ENCODE peak calls at places on chromosome 13, in four cellular contexts. P is K562, H is GM12878, G is HepG2. X is an unnamed sample.

GRCh38 chr13:40376296-40376849 is 290.1 kb downstream of the FOXO1 start:
- DNase-seq in P (no peak), G (no peak), H (no peak), X (no peak)

GRCh38 chr13:40611004-40611403 is 55.4 kb downstream of the FOXO1 start:
- DNase-seq in G (no peak), P (no peak), H (no peak), X (no peak)

GRCh38 chr13:107205318-107206112 is 637.6 kb upstream of the ARGLU1 start:
- DNase-seq in P (peak), H (no peak), G (peak), X (peak)

GRCh38 chr13:113967729-113968462 is 6.0 kb downstream of the C13orf46 start:
- DNase-seq in H (no peak), G (no peak), P (no peak), X (no peak)

GRCh38 chr13:110008816-110009215 is 222.4 kb upstream of the IRS2 start:
- DNase-seq in H (no peak), G (no peak), P (no peak), X (no peak)

GRCh38 chr13:110676511-110677204 is 29.3 kb downstream of the CARS2 start:
- DNase-seq in G (no peak), H (peak), P (no peak), X (no peak)

GRCh38 chr13:44273991-44274810 is 99.4 kb upstream of the SERP2 start:
- DNase-seq in P (no peak), H (no peak), G (no peak), X (no peak)

GRCh38 chr13:69324109-69324886 is 783.3 kb upstream of the ATXN8OS start:
- DNase-seq in P (no peak), H (no peak), G (peak), X (no peak)

GRCh38 chr13:67481445-67481844 is 251.3 kb upstream of the PCDH9 start:
- DNase-seq in H (no peak), P (no peak), G (no peak), X (no peak)

GRCh38 chr13:101150998-101151397 is 265.3 kb downstream of the NALCN start:
- DNase-seq in G (no peak), P (no peak), H (no peak), X (no peak)

GRCh38 chr13:40206241-40207109 is 460.0 kb downstream of the FOXO1 start:
- DNase-seq in H (peak), G (no peak), P (no peak), X (no peak)

GRCh38 chr13:22357132-22357531 is 686.3 kb downstream of the FGF9 start:
- DNase-seq in G (no peak), P (no peak), H (no peak), X (no peak)

GRCh38 chr13:51502206-51502651 is 49.4 kb upstream of the INTS6 start:
- DNase-seq in P (no peak), G (no peak), H (peak), X (no peak)

GRCh38 chr13:45361596-45362206 is 20.7 kb upstream of the TPT1 start:
- DNase-seq in H (no peak), G (no peak), P (peak), X (no peak)

GRCh38 chr13:26036383-26036782 is 15.4 kb downstream of the SHISA2 start:
- DNase-seq in P (no peak), G (no peak), H (no peak), X (no peak)

DNA sequence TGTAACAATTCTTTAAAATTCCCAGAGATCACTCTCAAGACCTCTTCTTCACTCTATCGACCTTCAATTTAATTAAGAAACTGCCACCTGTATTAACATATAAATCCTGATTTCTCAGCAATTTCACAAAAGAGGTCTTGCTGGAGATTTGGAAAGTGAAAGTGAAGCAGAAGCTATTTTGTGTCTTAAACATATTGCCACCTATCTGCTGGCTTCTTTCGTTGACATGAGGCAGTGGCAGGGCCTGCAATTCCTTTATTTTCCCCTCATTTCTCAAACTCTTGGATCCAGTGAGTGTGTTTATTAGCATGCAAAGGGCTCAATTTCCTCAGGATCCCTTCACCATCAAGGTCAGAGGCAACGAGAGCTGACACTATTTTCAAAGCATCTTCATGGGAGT is 780.2 kb upstream of the SLITRK1 start:
- DNase-seq in P (no peak), H (no peak), G (no peak), X (no peak)
- TF ChIP-seq TCF7 in P (no peak), H (no peak), G (no peak), X (no peak)

GRCh38 chr13:94824601-94825000 is 112.3 kb upstream of the SOX21 start:
- DNase-seq in P (no peak), G (no peak), H (no peak), X (no peak)

GRCh38 chr13:94829801-94830200 is 117.5 kb upstream of the SOX21 start:
- DNase-seq in P (no peak), G (no peak), H (no peak), X (no peak)

GRCh38 chr13:94829201-94829600 is 116.9 kb upstream of the SOX21 start:
- DNase-seq in G (no peak), P (no peak), H (no peak), X (no peak)

GRCh38 chr13:94822356-94822755 is 110.0 kb upstream of the SOX21 start:
- DNase-seq in G (no peak), H (no peak), P (no peak), X (no peak)

GRCh38 chr13:94825507-94825906 is 113.2 kb upstream of the SOX21 start:
- DNase-seq in H (no peak), P (no peak), G (no peak), X (peak)
- TF ChIP-seq CREB1 in H (no peak), P (no peak), G (no peak), X (no peak)

GRCh38 chr13:108859202-108860012 is 230.0 kb downstream of the MYO16 start:
- DNase-seq in H (no peak), G (no peak), P (no peak), X (no peak)
- TF ChIP-seq TCF7 in H (no peak), G (no peak), P (no peak), X (no peak)

GRCh38 chr13:24279706-24280105 is 29.7 kb upstream of the C1QTNF9 start:
- DNase-seq in G (no peak), P (no peak), H (no peak), X (no peak)

GRCh38 chr13:24281188-24282008 is 28.0 kb upstream of the C1QTNF9 start:
- DNase-seq in G (no peak), P (no peak), H (no peak), X (no peak)

GRCh38 chr13:24280722-24281121 is 28.7 kb upstream of the C1QTNF9 start:
- DNase-seq in G (no peak), P (no peak), H (peak), X (no peak)

GRCh38 chr13:24277721-24278120 is 31.7 kb upstream of the C1QTNF9 start:
- DNase-seq in P (no peak), H (no peak), G (no peak), X (no peak)

DNA sequence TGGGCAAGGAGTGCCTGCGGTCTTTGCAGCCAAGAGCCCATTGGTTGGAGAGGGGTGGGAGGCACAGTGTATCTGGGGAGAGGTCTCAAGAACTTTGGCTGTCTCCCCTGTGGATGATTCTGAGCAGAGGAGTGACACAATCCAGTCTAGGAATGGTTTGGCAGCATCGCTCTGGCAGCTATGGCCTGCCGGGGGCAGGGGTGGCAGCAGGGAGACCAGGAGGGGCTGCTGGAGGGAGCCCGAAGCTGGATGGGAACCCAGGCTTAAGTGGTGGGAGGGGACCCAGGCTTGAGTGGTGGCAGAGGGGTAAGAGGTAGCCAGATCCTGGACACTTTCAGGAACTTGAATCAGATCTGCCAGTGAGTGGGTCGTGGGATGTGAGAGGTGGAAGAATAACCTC is 30.1 kb upstream of the C1QTNF9 start:
- DNase-seq in G (no peak), H (no peak), P (no peak), X (no peak)
- TF ChIP-seq CREB1 in G (no peak), H (no peak), P (no peak), X (no peak)

GRCh38 chr13:98525852-98526512 is 50.9 kb downstream of the STK24 start:
- DNase-seq in H (no peak), P (no peak), G (no peak), X (no peak)
- TF ChIP-seq TCF7 in H (no peak), P (no peak), G (no peak), X (no peak)

GRCh38 chr13:91596832-91597231 is 198.4 kb downstream of the GPC5 start:
- DNase-seq in H (no peak), P (no peak), G (no peak), X (no peak)

GRCh38 chr13:91601807-91602206 is 203.4 kb downstream of the GPC5 start:
- DNase-seq in G (no peak), H (no peak), P (no peak), X (no peak)

GRCh38 chr13:91595677-91596076 is 197.3 kb downstream of the GPC5 start:
- DNase-seq in G (no peak), H (no peak), P (no peak), X (no peak)

GRCh38 chr13:91598655-91599054 is 200.2 kb downstream of the GPC5 start:
- DNase-seq in P (no peak), H (no peak), G (no peak), X (no peak)

GRCh38 chr13:91601273-91601672 is 202.9 kb downstream of the GPC5 start:
- DNase-seq in H (no peak), P (no peak), G (no peak), X (no peak)
- TF ChIP-seq CREB1 in H (no peak), P (no peak), G (no peak), X (no peak)

GRCh38 chr13:108269601-108270328 is at the start of gene TNFSF13B:
- DNase-seq in P (no peak), G (peak), H (peak), X (peak)
- TF ChIP-seq TCF7 in P (no peak), G (no peak), H (peak), X (no peak)

GRCh38 chr13:85381082-85381481 is 418.1 kb downstream of the SLITRK6 start:
- DNase-seq in P (no peak), H (no peak), G (no peak), X (no peak)

GRCh38 chr13:85377783-85378182 is 421.4 kb downstream of the SLITRK6 start:
- DNase-seq in P (no peak), G (no peak), H (no peak), X (no peak)

GRCh38 chr13:85383291-85383690 is 415.9 kb downstream of the SLITRK6 start:
- DNase-seq in H (no peak), G (no peak), P (no peak), X (no peak)

GRCh38 chr13:85379991-85380390 is 419.2 kb downstream of the SLITRK6 start:
- DNase-seq in H (no peak), P (no peak), G (no peak), X (no peak)

GRCh38 chr13:85379433-85379832 is 419.8 kb downstream of the SLITRK6 start:
- DNase-seq in G (no peak), H (no peak), P (no peak), X (no peak)
- TF ChIP-seq CREB1 in G (no peak), H (no peak), P (no peak), X (no peak)

GRCh38 chr13:20326276-20326675 is 94.2 kb upstream of the GJB6 start:
- DNase-seq in G (no peak), H (no peak), P (no peak), X (no peak)
- TF ChIP-seq TCF7 in G (no peak), H (no peak), P (no peak), X (no peak)

DNA sequence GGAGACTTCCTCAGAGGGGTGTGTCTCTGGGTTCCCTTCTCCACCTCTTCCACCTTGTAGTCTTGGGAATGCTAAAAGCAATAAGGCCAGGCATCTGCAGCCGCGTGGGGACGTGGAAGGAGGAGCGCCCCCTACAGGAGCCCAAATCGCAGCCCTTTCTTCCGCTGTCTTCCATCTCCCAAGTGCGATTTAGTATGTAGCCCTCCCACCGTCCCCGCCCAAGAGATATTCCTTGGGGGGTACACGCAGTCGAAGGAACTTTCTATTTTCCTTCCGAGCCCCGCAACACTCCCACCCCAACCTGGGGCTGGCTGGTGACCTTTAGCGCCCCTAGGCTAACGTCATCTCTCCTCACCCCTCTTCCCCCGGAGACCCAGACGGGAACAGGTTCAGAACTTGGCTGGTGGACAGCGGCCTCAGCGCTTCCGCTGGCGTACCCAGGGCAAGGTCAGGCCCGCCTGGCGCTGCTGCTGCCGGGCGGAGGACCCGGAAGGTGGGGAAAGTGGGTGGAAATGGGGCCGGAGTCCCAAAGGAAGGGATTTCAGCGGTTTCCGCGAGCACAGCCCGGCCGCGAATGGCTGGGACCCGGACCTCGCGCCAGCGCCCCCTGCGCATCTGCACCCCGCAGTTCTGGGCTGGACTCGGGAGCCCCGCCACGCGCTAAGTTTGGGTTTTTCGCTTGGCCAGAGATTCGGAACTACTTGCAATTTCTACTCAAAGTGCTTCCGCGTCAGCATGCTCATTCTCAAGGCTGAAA is 2.1 kb upstream of the PCDH8 start:
- DNase-seq in G (peak), H (no peak), P (peak), X (peak)
- TF ChIP-seq CREB1 in G (peak), H (peak), P (no peak), X (peak)

X was measured in WTC11.